ENCODE peak calls at places on chromosome 4, in five cellular contexts. O is ecto neural progenitor cell; W is activated CD4-positive, alpha-beta T cell treated with anti-CD3 and anti-CD28 coated beads, Interleukin-2, amount 10 ng/mL, durations not matched to agents 7 days and 5 days; F is HCEC 1CT; M is stimulated activated CD8-positive, alpha-beta memory T cell treated with anti-CD3 and anti-CD28 coated beads, Interleukin-7, amount 100 ng/mL, for 24 hours. L is an unnamed sample.

GRCh38 chr4:38734886-38735285 is 47.9 kb downstream of the TLR10 start:
- DNase-seq in M (no peak), W (no peak), F (no peak), O (no peak), L (no peak)

GRCh38 chr4:18593297-18594002 is 571.9 kb upstream of the LCORL start:
- DNase-seq in O (peak; percentile 71), W (peak; percentile 55), F (peak; percentile 37), M (peak; percentile 14), L (peak; percentile 43)

GRCh38 chr4:102867278-102868152 is 1.3 kb upstream of the CISD2 start:
- DNase-seq in W (no peak), O (no peak), F (no peak), M (no peak), L (no peak)

GRCh38 chr4:65665951-65666523 is 4.3 kb downstream of the EPHA5 start:
- DNase-seq in W (no peak), M (no peak), O (no peak), F (peak; percentile 50), L (no peak)

GRCh38 chr4:7381890-7382633 is 52.7 kb downstream of the PSAPL1 start:
- DNase-seq in O (no peak), W (no peak), F (no peak), M (no peak), L (no peak)

GRCh38 chr4:40909363-40909876 is 159.7 kb downstream of the NSUN7 start:
- DNase-seq in O (no peak), F (peak; percentile 76), W (no peak), M (no peak), L (no peak)

GRCh38 chr4:185839204-185839712 is 27.3 kb upstream of the SORBS2 start:
- DNase-seq in O (no peak), F (peak; percentile 82), W (no peak), M (no peak), L (peak; percentile 58)

GRCh38 chr4:125952631-125953030 is 637.9 kb downstream of the FAT4 start:
- DNase-seq in O (no peak), W (no peak), F (no peak), M (no peak), L (no peak)

GRCh38 chr4:166324321-166324720 is 451.3 kb downstream of the TLL1 start:
- DNase-seq in W (no peak), F (no peak), O (peak; percentile 48), M (no peak), L (peak; percentile 56)

GRCh38 chr4:123411976-123412589 is 15.5 kb downstream of the SPRY1 start:
- DNase-seq in M (no peak), W (no peak), O (no peak), F (no peak), L (no peak)

GRCh38 chr4:42501624-42502401 is 104.5 kb downstream of the SHISA3 start:
- DNase-seq in W (no peak), M (no peak), F (no peak), O (peak; percentile 60), L (no peak)

GRCh38 chr4:6106156-6106555 is 87.9 kb upstream of the C4orf50 start:
- DNase-seq in O (peak; percentile 7), W (no peak), M (no peak), F (no peak), L (no peak)

GRCh38 chr4:156609421-156609820 is 362.2 kb downstream of the PDGFC start:
- DNase-seq in W (no peak), M (no peak), O (no peak), F (no peak), L (no peak)

GRCh38 chr4:6221851-6222760 is 21.8 kb upstream of the JAKMIP1 start:
- DNase-seq in M (no peak), O (peak; percentile 88), F (no peak), W (no peak), L (peak; percentile 85)

GRCh38 chr4:82638479-82638878 is 76.7 kb upstream of the TMEM150C start:
- DNase-seq in F (no peak), M (no peak), W (no peak), O (no peak), L (no peak)

GRCh38 chr4:7876096-7876993 is 63.3 kb downstream of the AFAP1 start:
- DNase-seq in F (peak; percentile 63), W (peak; percentile 35), M (no peak), O (no peak), L (no peak)

GRCh38 chr4:124432500-124432899 is 280.0 kb downstream of the ANKRD50 start:
- DNase-seq in M (no peak), W (no peak), F (peak; percentile 59), O (no peak), L (no peak)

GRCh38 chr4:100017627-100018310 is 67.7 kb upstream of the H2AZ1 start:
- DNase-seq in W (no peak), O (no peak), M (no peak), F (peak; percentile 4), L (no peak)

GRCh38 chr4:122922877-122923511 is 597 bp upstream of the NUDT6 start:
- DNase-seq in F (peak; percentile 78), M (peak; percentile 70), W (peak; percentile 93), O (peak; percentile 89), L (peak; percentile 85)

GRCh38 chr4:8754634-8755589 is 116.7 kb downstream of the HMX1 start:
- DNase-seq in W (no peak), M (no peak), F (no peak), O (no peak), L (no peak)

GRCh38 chr4:153538408-153539057 is 72.4 kb downstream of the TMEM131L start:
- DNase-seq in W (no peak), F (no peak), O (no peak), M (no peak), L (peak; percentile 27)